ENCODE peak calls at places on chromosome 5, in four cellular contexts. C is PC-9, L is Peyer's patch, V is mammary epithelial cell. G is an unnamed sample.

GRCh38 chr5:378301-378891 is 56.9 kb downstream of the AHRR start:
- DNase-seq in V (no peak), L (peak), C (no peak), G (peak)

GRCh38 chr5:38634961-38635369 is 78.5 kb upstream of the LIFR start:
- DNase-seq in V (no peak), L (no peak), C (no peak), G (no peak)

GRCh38 chr5:29720954-29721353 is 1472.5 kb upstream of the CDH6 start:
- DNase-seq in V (no peak), C (no peak), L (no peak), G (no peak)

GRCh38 chr5:127061537-127061936 is 11.8 kb downstream of the C5orf63 start:
- DNase-seq in V (no peak), C (no peak), L (no peak), G (no peak)

GRCh38 chr5:106292654-106293053 is 1378.1 kb downstream of the EFNA5 start:
- DNase-seq in C (no peak), L (no peak), V (peak), G (no peak)

GRCh38 chr5:38506302-38506701 is 50.1 kb downstream of the LIFR start:
- DNase-seq in C (no peak), V (no peak), L (no peak), G (no peak)

GRCh38 chr5:129057329-129057728 is 37.2 kb upstream of the ISOC1 start:
- DNase-seq in V (no peak), C (no peak), L (no peak), G (no peak)

GRCh38 chr5:85838781-85839180 is 779.0 kb upstream of the COX7C start:
- DNase-seq in C (no peak), L (no peak), V (no peak), G (no peak)

GRCh38 chr5:179342577-179342976 is 2.7 kb downstream of the ADAMTS2 start:
- DNase-seq in C (no peak), V (no peak), L (no peak), G (no peak)

GRCh38 chr5:9712506-9713285 is 82.5 kb upstream of the TAS2R1 start:
- DNase-seq in C (peak), L (no peak), V (peak), G (peak)

GRCh38 chr5:133397432-133397831 is 214.9 kb downstream of the FSTL4 start:
- DNase-seq in C (no peak), L (no peak), V (no peak), G (no peak)

GRCh38 chr5:38677611-38678010 is 121.2 kb upstream of the LIFR start:
- DNase-seq in C (no peak), V (no peak), L (no peak), G (no peak)

GRCh38 chr5:160743027-160743426 is 109.0 kb downstream of the ATP10B start:
- DNase-seq in V (no peak), C (no peak), L (no peak), G (no peak)

GRCh38 chr5:135667204-135667603 is 88.4 kb upstream of the CXCL14 start:
- DNase-seq in C (no peak), V (no peak), L (no peak), G (no peak)

GRCh38 chr5:7377761-7378160 is 18.2 kb upstream of the ADCY2 start:
- DNase-seq in V (no peak), C (no peak), L (no peak), G (no peak)

GRCh38 chr5:54254482-54255198 is 55.7 kb downstream of the ARL15 start:
- DNase-seq in L (no peak), C (no peak), V (no peak), G (no peak)

GRCh38 chr5:135644816-135645215 is 66.0 kb upstream of the CXCL14 start:
- DNase-seq in L (no peak), V (no peak), C (no peak), G (no peak)

GRCh38 chr5:113240032-113240431 is 194.8 kb downstream of the TSSK1B start:
- DNase-seq in C (no peak), L (no peak), V (no peak), G (no peak)

GRCh38 chr5:10595678-10596309 is 31.9 kb downstream of the ANKRD33B start:
- DNase-seq in V (peak), L (peak), C (peak), G (peak)

GRCh38 chr5:7794301-7794700 is 56.6 kb downstream of the CFAP90 start:
- DNase-seq in C (no peak), V (no peak), L (no peak), G (no peak)

GRCh38 chr5:26647781-26648180 is 390.6 kb downstream of the CDH9 start:
- DNase-seq in L (no peak), V (no peak), C (no peak), G (no peak)

GRCh38 chr5:160174780-160175437 is 54.4 kb upstream of the FABP6 start:
- DNase-seq in L (no peak), C (no peak), V (no peak), G (no peak)

GRCh38 chr5:157258450-157258849 is 7.5 kb upstream of the CYFIP2 start:
- DNase-seq in C (no peak), V (no peak), L (no peak), G (no peak)

GRCh38 chr5:174190073-174190675 is 144.7 kb downstream of the NSG2 start:
- DNase-seq in V (no peak), C (no peak), L (no peak), G (no peak)

GRCh38 chr5:66609615-66610014 is 13.4 kb downstream of the MAST4 start:
- DNase-seq in L (no peak), V (no peak), C (no peak), G (no peak)

GRCh38 chr5:160286947-160287346 is 25.4 kb downstream of the CCNJL start:
- DNase-seq in C (no peak), V (no peak), L (no peak), G (no peak)

GRCh38 chr5:39461007-39461682 is 36.4 kb upstream of the DAB2 start:
- DNase-seq in C (no peak), V (no peak), L (peak), G (no peak)

GRCh38 chr5:40680741-40681350 is 1.1 kb downstream of the PTGER4 start:
- DNase-seq in V (peak), L (peak), C (no peak), G (no peak)

GRCh38 chr5:158958048-158958994 is 141.4 kb downstream of the EBF1 start:
- DNase-seq in V (no peak), C (no peak), L (peak), G (no peak)

GRCh38 chr5:7534505-7534904 is 138.6 kb downstream of the ADCY2 start:
- DNase-seq in L (no peak), V (no peak), C (no peak), G (no peak)

GRCh38 chr5:134539732-134540131 is 14.3 kb downstream of the JADE2 start:
- DNase-seq in V (no peak), L (no peak), C (no peak), G (no peak)

GRCh38 chr5:149365418-149365817 is 7.6 kb downstream of the PCYOX1L start:
- DNase-seq in L (no peak), C (no peak), V (no peak), G (no peak)

GRCh38 chr5:38601133-38601842 is 44.8 kb upstream of the LIFR start:
- DNase-seq in L (no peak), C (no peak), V (no peak), G (no peak)

GRCh38 chr5:176597417-176598389 is 12.3 kb downstream of the GPRIN1 start:
- DNase-seq in V (no peak), L (no peak), C (no peak), G (no peak)

DNA sequence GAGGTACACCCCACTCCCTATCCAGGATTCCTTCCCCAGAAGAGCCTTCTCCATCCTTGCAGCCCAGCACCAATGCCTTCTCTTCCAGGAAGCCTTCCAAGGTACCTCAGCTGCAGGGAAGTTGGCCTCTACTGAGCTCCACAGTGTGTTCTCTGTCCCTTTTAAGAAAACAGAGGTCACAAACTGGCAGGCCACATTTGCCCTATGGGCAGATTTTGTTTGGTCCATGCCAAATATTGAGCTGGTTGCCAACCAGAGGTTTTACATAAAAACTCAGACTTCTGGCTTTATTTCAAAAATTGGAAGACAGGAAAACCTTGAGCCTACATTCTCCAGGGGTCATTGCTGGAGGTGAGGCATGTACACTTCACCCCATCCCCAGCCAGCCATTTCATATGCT is 9.0 kb upstream of the NDST1 start:
- DNase-seq in C (no peak), L (no peak), V (no peak), G (no peak)
- H3K27ac ChIP-seq in C (no peak), L (no peak), V (peak), G (no peak)

DNA sequence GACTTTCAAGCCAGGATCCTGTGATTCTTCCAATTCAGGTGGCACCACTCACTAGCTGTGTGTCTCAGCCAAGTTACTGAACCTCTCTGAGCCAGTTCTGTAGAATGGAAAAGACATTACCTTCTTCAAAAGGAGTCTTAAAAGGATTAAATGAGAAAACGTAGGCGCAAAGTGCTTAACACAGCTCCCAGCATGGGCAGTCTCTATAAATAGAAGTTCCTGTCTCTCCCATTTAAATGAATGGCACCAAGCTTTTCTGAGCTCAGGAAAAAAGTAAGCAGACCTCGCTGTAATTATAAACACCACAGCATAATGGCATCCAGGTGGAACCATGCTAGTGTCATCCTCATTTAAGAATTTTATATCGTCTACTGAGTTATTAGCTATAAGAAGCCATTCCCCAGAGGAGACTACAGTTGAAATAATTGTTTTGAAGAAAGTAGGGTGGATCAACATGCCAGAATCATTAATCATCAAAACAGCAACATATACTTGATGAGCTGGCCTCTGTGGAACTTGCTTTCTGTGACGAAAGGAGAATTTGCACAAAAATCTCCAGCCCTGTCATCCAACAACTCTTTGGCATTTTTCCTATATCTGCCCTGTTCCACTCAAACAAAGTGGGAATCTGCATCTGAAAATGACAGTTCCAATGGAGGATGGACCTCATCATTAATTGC is 188.9 kb downstream of the SPOCK1 start:
- DNase-seq in L (no peak), C (peak), V (peak), G (peak)
- H3K4me3 ChIP-seq in L (no peak), C (no peak), V (no peak), G (no peak)

GRCh38 chr5:137751869-137752491 is 2.2 kb downstream of the HNRNPA0 start:
- DNase-seq in V (peak), C (peak), L (peak), G (peak)
- H3K27ac ChIP-seq in V (peak), C (peak), L (peak), G (no peak)

GRCh38 chr5:172768098-172768572 is 2.9 kb downstream of the DUSP1 start:
- DNase-seq in L (no peak), V (no peak), C (no peak), G (no peak)

GRCh38 chr5:172764861-172765765 is 5.9 kb downstream of the DUSP1 start:
- DNase-seq in C (peak), L (peak), V (peak), G (peak)

GRCh38 chr5:172763120-172763464 is 7.9 kb downstream of the DUSP1 start:
- DNase-seq in C (no peak), L (peak), V (no peak), G (no peak)

GRCh38 chr5:172766287-172767104 is 4.5 kb downstream of the DUSP1 start:
- DNase-seq in L (peak), V (peak), C (no peak), G (peak)

DNA sequence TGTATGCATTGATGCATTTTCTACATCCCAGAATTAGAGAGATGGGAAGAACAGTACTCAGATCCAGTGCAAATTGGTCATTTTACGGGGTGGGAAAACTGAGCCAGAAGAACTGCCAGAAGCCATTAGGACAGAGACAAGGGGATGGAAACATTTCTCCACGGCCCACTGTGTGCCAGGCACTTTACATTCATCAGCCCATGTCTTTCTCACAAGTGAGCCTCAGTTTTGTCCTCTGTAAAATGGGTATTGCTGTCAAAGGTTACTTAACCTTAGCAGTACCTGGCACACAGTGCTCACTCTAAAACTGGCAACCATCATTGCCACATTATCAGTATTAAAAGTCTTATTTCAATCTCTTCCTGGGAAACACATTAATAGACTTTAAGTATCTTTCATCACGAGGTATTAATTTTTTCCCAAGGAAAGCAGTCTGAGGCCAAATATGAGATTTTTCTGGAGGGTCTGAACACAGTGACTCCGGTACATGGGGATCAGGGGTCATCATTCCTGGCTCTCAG is 5.2 kb downstream of the DUSP1 start:
- DNase-seq in V (no peak), C (no peak), L (no peak), G (no peak)
- H3K4me3 ChIP-seq in V (no peak), C (no peak), L (peak), G (no peak)

GRCh38 chr5:167837127-167837526 is 454.3 kb upstream of the WWC1 start:
- DNase-seq in C (no peak), L (no peak), V (no peak), G (no peak)

GRCh38 chr5:167845952-167846351 is 445.5 kb upstream of the WWC1 start:
- DNase-seq in V (no peak), L (no peak), C (no peak), G (no peak)

GRCh38 chr5:167844173-167844572 is 447.3 kb upstream of the WWC1 start:
- DNase-seq in L (no peak), V (no peak), C (no peak), G (no peak)

GRCh38 chr5:167839065-167839464 is 452.4 kb upstream of the WWC1 start:
- DNase-seq in L (no peak), V (peak), C (no peak), G (no peak)

DNA sequence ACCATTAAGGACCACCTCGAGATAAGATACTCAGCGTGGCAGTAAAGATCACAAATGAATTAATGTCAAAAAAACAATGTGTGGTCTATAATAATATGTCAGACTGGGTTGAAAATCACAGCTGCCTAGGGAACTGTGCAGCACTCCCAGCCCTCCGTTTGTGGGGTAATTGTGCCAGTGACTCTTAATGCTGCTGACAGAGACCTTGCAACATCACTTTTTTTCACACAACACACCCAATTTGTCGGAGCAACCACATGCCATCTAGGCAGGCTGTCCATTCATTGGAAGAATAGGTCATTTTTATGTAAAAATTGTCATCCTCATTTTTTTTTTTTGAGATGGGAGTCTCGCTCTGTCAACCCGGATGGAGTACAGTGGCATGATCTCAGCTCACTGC is 450.7 kb upstream of the WWC1 start:
- DNase-seq in C (no peak), L (no peak), V (no peak), G (no peak)
- H3K27ac ChIP-seq in C (no peak), L (no peak), V (no peak), G (no peak)

DNA sequence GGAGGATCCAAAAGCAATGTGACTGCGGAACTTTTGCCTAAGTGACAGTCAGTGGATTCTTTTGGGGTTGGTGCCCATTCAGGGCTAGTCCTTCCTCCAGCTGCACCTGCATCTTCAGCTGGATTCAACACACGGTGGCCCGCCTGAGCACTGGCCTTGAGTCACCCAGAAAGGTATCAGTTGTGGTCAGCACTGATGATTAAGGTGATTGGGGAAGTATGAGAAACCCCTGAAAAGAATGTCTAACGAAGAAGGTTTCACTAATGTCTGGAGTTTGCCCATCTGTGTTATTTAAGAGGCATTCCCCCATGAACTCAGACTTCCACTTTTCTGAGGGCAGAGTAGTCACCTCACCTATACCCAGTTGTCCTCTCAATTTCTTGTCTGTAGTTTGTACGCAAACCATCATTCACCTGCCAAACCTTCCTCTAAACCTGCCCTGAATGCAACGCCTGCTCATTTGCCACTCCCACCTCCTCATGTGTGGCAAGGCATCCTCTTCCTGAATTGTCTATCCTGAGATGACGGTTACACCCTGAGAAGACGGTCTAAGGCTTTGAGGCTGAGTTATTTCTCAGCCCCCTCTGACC is 27.2 kb downstream of the CSF2 start:
- DNase-seq in L (peak), C (peak), V (peak), G (no peak)
- H3K4me3 ChIP-seq in L (no peak), C (no peak), V (no peak), G (no peak)

GRCh38 chr5:16461026-16461425 is 4.6 kb downstream of the ZNF622 start:
- DNase-seq in C (no peak), V (no peak), L (no peak), G (no peak)
- H3K27ac ChIP-seq in C (no peak), V (no peak), L (no peak), G (peak)

GRCh38 chr5:170296935-170297588 is 515 bp downstream of the LCP2 start:
- DNase-seq in L (no peak), V (no peak), C (no peak), G (no peak)
- H3K4me3 ChIP-seq in L (peak), V (no peak), C (no peak), G (no peak)

DNA sequence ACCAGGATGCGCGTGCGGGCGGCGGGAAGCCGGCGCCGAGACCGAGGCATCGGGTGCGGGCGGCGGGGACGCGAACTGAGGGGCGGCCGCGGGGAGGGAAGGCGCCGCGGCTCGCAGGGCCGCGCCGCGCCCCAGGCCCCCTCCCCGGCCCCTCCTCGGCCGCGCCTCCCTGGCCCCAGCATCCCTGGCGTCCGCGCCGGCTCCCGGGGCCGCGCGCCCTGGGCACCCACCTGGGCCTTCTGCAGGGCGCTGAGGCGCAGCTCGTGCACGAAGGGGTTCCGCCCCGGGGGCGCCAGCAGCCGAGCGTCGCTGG is 324 bp downstream of the LPCAT1 start:
- DNase-seq in C (no peak), L (no peak), V (no peak), G (no peak)
- H3K27ac ChIP-seq in C (no peak), L (peak), V (no peak), G (no peak)

DNA sequence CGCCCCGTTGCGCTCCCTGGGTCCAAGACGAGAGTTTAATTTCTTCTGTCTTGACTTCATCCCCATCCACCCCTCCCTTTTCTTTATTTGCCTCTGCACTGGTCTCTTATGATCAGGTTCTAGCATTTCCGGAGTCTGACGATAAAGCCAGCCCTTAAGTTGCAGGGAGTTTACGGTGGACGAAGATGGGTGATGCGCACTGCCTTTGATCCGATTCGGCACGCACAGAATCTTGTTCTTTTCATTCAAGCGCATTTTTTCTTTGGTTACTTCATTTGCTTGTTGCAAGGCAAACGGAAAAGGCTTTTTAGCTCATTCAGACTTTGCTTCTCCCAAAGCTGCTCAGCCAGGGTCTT is 490 bp upstream of the MCTP1 start:
- DNase-seq in L (no peak), C (no peak), V (peak), G (peak)
- H3K4me3 ChIP-seq in L (peak), C (peak), V (no peak), G (peak)